ENCODE peak calls at places on chromosomes 4 and X, in seven cellular contexts. M is CD8-positive, alpha-beta T cell; B is GM23338; Y is fibroblast of pulmonary artery; F is fibroblast of mammary gland; A is left ventricle myocardium inferior; V is IMR-90. W is an unnamed sample.

GRCh38 chrX:70301716-70302115 is 11.8 kb downstream of the KIF4A start:
- DNase-seq in M (no peak), B (no peak), Y (peak), F (peak), A (no peak), V (peak), W (no peak)

GRCh38 chr4:56360071-56360470 is 27.2 kb downstream of the AASDH start:
- DNase-seq in M (no peak), B (no peak), Y (peak), F (peak), A (no peak), V (peak), W (no peak)

GRCh38 chrX:39757971-39758370 is 339.8 kb downstream of the BCOR start:
- DNase-seq in M (no peak), B (no peak), Y (peak), F (peak), A (no peak), V (peak), W (peak)

GRCh38 chrX:68508799-68509198 is 9.9 kb downstream of the YIPF6 start:
- DNase-seq in M (no peak), B (peak), Y (peak), F (peak), A (no peak), V (no peak), W (no peak)

GRCh38 chr4:108762559-108763225 is at the start of gene ETNPPL:
- DNase-seq in M (peak), B (peak), Y (peak), F (no peak), A (peak), V (no peak), W (no peak)

GRCh38 chr4:71713611-71714203 is 70.2 kb downstream of the GC start:
- DNase-seq in M (no peak), B (peak), Y (peak), F (peak), A (no peak), V (peak), W (peak)

GRCh38 chr4:71602271-71602890 is 181.5 kb downstream of the GC start:
- DNase-seq in M (no peak), B (no peak), Y (peak), F (no peak), A (no peak), V (peak), W (no peak)

GRCh38 chr4:37662861-37663390 is 23.2 kb downstream of the RELL1 start:
- DNase-seq in M (no peak), B (peak), Y (no peak), F (no peak), A (peak), V (peak), W (no peak)

GRCh38 chr4:157754410-157754809 is 418.4 kb downstream of the GASK1B start:
- DNase-seq in M (no peak), B (no peak), Y (no peak), F (no peak), A (no peak), V (no peak), W (no peak)

GRCh38 chrX:9829308-9830267 is 43.4 kb downstream of the SHROOM2 start:
- DNase-seq in M (no peak), B (no peak), Y (peak), F (peak), A (no peak), V (peak), W (peak)

GRCh38 chrX:132184871-132185270 is 34.4 kb downstream of the RAP2C start:
- DNase-seq in M (no peak), B (no peak), Y (no peak), F (no peak), A (no peak), V (no peak), W (no peak)

GRCh38 chrX:68842351-68842750 is 13.5 kb downstream of the EFNB1 start:
- DNase-seq in M (no peak), B (no peak), Y (no peak), F (no peak), A (no peak), V (no peak), W (no peak)

GRCh38 chr4:183987987-183988392 is 82.9 kb downstream of the STOX2 start:
- DNase-seq in M (no peak), B (peak), Y (peak), F (peak), A (peak), V (peak), W (peak)

GRCh38 chr4:106495498-106495897 is 126.9 kb upstream of the GIMD1 start:
- DNase-seq in M (no peak), B (no peak), Y (peak), F (peak), A (no peak), V (no peak), W (peak)

GRCh38 chrX:130916636-130917422 is 13.8 kb upstream of the ENOX2 start:
- DNase-seq in M (peak), B (peak), Y (peak), F (peak), A (peak), V (peak), W (peak)

GRCh38 chr4:107937040-107937439 is 5.7 kb downstream of the CYP2U1 start:
- DNase-seq in M (no peak), B (no peak), Y (no peak), F (no peak), A (no peak), V (no peak), W (no peak)

GRCh38 chrX:71184803-71185495 is 38.1 kb upstream of the GJB1 start:
- DNase-seq in M (no peak), B (no peak), Y (no peak), F (no peak), A (no peak), V (no peak), W (no peak)

GRCh38 chr4:182768821-182769220 is 148.4 kb downstream of the DCTD start:
- DNase-seq in M (no peak), B (peak), Y (no peak), F (no peak), A (no peak), V (peak), W (no peak)

GRCh38 chrX:109843963-109844751 is 111.1 kb upstream of the ACSL4 start:
- DNase-seq in M (no peak), B (no peak), Y (no peak), F (no peak), A (no peak), V (peak), W (no peak)

GRCh38 chrX:40971736-40972135 is 113.5 kb upstream of the USP9X start:
- DNase-seq in M (no peak), B (no peak), Y (no peak), F (no peak), A (no peak), V (peak), W (no peak)

GRCh38 chr4:145805490-145805889 is 125.5 kb downstream of the C4orf51 start:
- DNase-seq in M (no peak), B (peak), Y (peak), F (no peak), A (peak), V (peak), W (no peak)

GRCh38 chr4:38326499-38326898 is 337.5 kb upstream of the KLF3 start:
- DNase-seq in M (no peak), B (no peak), Y (no peak), F (no peak), A (no peak), V (no peak), W (no peak)

GRCh38 chrX:16786791-16787735 is 797 bp downstream of the TXLNG start:
- DNase-seq in M (peak), B (peak), Y (peak), F (peak), A (no peak), V (no peak), W (no peak)

GRCh38 chrX:41542151-41542935 is 95.2 kb downstream of the NYX start:
- DNase-seq in M (no peak), B (peak), Y (no peak), F (no peak), A (no peak), V (peak), W (no peak)

GRCh38 chrX:22594771-22595170 is 322.1 kb downstream of the CBLL2 start:
- DNase-seq in M (no peak), B (no peak), Y (no peak), F (no peak), A (no peak), V (no peak), W (no peak)

GRCh38 chr4:158676076-158676475 is 4.0 kb downstream of the ETFDH start:
- DNase-seq in M (no peak), B (no peak), Y (no peak), F (peak), A (no peak), V (no peak), W (no peak)

GRCh38 chrX:30161043-30161442 is 54.3 kb upstream of the MAGEB2 start:
- DNase-seq in M (no peak), B (no peak), Y (peak), F (no peak), A (no peak), V (peak), W (no peak)

GRCh38 chr4:27412617-27413016 is 552.0 kb downstream of the STIM2 start:
- DNase-seq in M (no peak), B (peak), Y (peak), F (no peak), A (no peak), V (no peak), W (no peak)

GRCh38 chrX:78316310-78316709 is 11.1 kb downstream of the CYSLTR1 start:
- DNase-seq in M (no peak), B (no peak), Y (no peak), F (no peak), A (no peak), V (no peak), W (no peak)

GRCh38 chrX:78313526-78313925 is 13.9 kb downstream of the CYSLTR1 start:
- DNase-seq in M (no peak), B (no peak), Y (no peak), F (no peak), A (no peak), V (no peak), W (no peak)

GRCh38 chrX:78315745-78316144 is 11.7 kb downstream of the CYSLTR1 start:
- DNase-seq in M (no peak), B (no peak), Y (no peak), F (no peak), A (no peak), V (no peak), W (no peak)

DNA sequence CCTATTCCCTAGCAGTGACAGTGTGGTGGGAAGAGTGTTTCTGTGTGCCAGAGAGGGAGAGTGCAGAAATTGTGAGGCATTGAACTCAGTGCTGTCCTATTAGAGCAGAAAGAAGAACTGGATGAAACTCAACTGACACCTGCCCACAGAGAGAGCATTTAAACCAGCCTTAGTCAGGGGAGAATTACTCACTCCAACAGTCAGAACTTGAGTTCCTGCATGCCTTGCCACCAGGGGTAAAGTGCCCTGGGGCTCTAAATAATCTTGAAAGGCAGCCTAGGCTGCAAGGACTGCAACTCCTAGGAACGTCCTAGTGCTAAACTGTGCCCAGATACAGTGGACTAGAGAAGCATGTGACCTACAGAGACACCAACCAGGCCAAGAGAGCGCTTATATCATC is 12.8 kb downstream of the CYSLTR1 start:
- DNase-seq in M (no peak), B (no peak), Y (no peak), F (no peak), A (no peak), V (no peak), W (no peak)
- TF ChIP-seq CTCF in M (no peak), B (no peak), Y (no peak), F (no peak), A (no peak), V (no peak), W (no peak)

DNA sequence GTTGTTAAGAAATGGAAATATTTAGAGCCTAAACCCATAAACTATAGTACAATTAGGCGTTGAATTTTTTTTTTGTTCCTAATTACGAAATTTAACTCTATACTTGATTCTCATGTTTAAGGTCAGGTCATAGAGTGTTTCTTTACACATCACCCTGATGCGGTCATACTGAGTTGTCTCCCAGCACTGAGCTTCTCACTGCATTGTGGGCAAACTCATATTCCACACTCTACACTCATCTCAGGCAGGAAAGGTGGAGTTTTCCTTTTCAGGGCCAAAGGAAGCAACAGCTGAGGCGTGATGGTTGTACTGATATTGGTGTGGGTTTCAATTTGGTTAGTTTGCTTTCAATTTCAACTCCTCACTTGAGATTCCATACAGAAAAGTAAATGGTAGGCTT is 75.4 kb downstream of the FAT4 start:
- DNase-seq in M (no peak), B (no peak), Y (peak), F (peak), A (no peak), V (peak), W (peak)
- H3K4me3 ChIP-seq in M (no peak), B (no peak), Y (peak), F (peak), A (peak), V (peak), W (peak)

DNA sequence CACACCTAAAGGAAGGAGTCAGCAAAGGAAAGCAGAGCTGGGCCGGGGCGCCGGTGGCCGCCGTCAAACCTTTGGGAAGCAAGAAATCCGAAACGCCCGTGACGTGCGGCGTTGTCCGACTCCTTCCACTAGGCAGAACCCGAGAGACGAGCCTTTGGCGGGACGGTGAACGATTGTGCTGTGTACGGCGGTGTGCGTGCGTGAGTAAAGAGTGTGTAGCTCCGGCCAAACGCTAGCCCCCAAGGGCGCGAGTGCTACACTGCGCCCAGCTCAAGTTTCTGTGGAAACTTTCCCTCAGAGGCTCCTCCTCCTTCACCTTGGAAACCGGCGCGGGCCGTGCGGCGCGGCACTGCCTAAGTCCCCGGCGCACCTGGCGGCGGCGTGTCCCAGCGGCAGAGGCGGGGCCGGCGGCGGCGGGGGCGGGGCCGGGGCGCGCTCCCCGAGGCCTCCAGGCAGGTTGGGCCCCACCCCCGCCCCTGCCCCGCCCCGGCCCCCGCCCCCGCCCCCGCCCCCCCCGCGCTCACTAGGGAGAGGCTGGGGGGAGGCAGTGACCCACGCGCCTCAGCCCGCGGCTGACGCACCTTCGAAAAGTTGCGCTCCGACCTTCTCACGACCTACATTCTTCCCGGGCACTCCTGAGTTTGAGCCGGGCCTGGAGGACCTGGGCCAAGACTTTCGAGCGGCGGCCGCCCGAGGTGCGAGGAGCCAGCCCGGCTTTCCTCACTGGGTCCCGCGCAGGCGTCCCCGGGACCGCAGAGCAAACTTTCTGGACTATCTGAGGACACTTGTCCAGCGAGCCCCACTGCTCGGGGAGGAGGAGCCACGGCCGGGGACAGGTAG is at the start of gene FHIP1A:
- DNase-seq in M (peak), B (peak), Y (peak), F (peak), A (peak), V (peak), W (no peak)
- TF ChIP-seq CTCF in M (no peak), B (no peak), Y (peak), F (no peak), A (peak), V (peak), W (no peak)

DNA sequence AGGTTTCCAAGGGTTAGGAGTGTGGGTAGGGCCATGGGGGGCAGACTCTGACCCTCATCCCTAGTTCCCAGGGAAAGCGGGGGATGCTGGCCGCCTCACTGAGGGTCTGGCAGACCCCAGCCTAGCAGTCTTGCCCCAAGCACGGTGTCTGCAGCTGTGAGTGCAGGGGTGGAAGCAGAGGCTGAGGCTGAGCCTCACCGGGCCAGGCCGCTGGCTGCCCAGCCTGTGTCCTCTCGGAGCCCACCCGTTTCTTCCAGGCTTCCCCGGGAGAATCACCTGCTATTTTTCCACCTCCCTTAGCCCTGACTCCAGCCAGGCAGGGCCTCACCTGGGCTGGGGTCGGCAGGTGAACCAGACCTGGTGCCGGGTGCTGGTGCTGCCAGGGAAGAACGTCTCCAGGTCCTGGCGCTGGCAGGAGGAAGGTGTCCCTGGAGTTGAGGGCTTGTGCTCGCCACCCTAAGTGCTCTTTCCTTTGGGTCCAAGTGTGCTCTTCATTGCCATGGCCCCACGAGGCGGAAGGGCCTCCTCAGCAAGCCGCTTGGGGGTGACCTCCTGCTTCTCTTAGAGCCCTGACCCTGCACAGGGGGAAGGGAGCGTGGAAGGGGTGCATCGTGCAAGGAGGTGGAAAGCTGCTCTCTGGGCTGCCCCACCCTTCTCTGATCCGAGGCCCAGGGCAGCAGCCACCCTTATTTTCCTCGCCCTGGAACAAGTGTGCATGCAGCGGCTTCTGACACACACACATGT is 112.8 kb downstream of the FAM53A start:
- DNase-seq in M (no peak), B (no peak), Y (no peak), F (no peak), A (no peak), V (no peak), W (no peak)
- H3K4me3 ChIP-seq in M (no peak), B (peak), Y (no peak), F (no peak), A (no peak), V (no peak), W (no peak)

GRCh38 chrX:125439194-125439849 is 119.7 kb downstream of the TEX13C start:
- DNase-seq in M (no peak), B (peak), Y (peak), F (no peak), A (no peak), V (no peak), W (no peak)

DNA sequence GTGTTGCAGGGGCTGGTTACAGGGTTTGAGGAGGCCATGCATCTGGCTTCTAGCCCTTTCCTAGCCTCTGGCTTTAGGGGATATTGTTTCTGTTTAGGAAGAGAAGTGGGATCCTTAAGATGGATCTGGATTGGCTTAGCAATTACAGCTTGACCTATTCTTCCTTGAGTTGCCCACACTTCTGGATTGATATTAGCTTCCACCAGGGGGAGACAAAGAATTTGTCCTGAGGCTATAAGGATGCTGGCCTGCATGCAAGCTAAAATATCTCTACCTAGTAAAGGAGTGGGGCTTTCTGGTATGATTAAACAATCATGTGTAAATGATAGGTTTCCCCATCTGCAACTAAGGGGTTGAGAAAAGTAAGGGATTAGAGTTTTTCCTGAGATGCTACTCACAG is 117.2 kb downstream of the TEX13C start:
- DNase-seq in M (no peak), B (peak), Y (peak), F (no peak), A (no peak), V (no peak), W (no peak)
- TF ChIP-seq CTCF in M (no peak), B (peak), Y (peak), F (no peak), A (peak), V (peak), W (no peak)

GRCh38 chrX:103792916-103793540 is 16.4 kb downstream of the PLP1 start:
- DNase-seq in M (no peak), B (no peak), Y (peak), F (peak), A (no peak), V (peak), W (peak)
- H3K4me3 ChIP-seq in M (no peak), B (no peak), Y (peak), F (no peak), A (no peak), V (peak), W (no peak)

GRCh38 chrX:78595901-78596502 is 63.1 kb downstream of the RTL3 start:
- DNase-seq in M (no peak), B (peak), Y (peak), F (peak), A (no peak), V (no peak), W (no peak)
- TF ChIP-seq CTCF in M (no peak), B (peak), Y (peak), F (peak), A (no peak), V (peak), W (peak)

GRCh38 chrX:137746289-137746688 is 180.4 kb downstream of the ZIC3 start:
- DNase-seq in M (no peak), B (no peak), Y (no peak), F (no peak), A (no peak), V (no peak), W (no peak)
- H3K4me3 ChIP-seq in M (no peak), B (peak), Y (no peak), F (no peak), A (no peak), V (no peak), W (no peak)

GRCh38 chr4:97152159-97152558 is 991.1 kb downstream of the STPG2 start:
- DNase-seq in M (no peak), B (no peak), Y (no peak), F (no peak), A (no peak), V (no peak), W (no peak)

GRCh38 chr4:97150966-97151365 is 992.3 kb downstream of the STPG2 start:
- DNase-seq in M (no peak), B (no peak), Y (no peak), F (no peak), A (no peak), V (no peak), W (no peak)

DNA sequence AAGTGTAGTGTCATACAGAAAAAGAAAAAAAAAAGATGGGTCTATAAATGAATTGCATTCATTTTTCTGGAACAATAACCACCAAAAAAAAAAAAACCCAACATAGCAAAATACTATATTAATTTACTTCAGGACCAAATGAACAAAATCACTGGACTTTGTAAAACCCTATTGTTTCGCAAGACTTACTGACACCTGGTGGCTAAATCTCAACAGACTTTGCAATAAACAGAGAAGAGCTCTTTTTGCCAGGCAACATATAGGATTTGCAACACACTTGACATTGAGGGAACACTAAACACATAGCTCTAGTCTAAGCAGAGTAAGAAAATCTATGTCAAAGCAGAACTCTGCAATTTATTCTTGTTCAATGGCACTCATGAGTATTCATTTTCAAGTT is 990.2 kb downstream of the STPG2 start:
- DNase-seq in M (no peak), B (peak), Y (peak), F (no peak), A (no peak), V (no peak), W (no peak)
- TF ChIP-seq CTCF in M (no peak), B (peak), Y (peak), F (no peak), A (no peak), V (no peak), W (no peak)

W was measured in AG09309.